ENCODE peak calls at places on chromosomes 6 and 20, in five cellular contexts. One of them, this sample, is unnamed.
A peak's percentile ranks its signal among the peaks of the same experiment; 100 is the strongest.

GRCh38 chr20:57072184-57072583 is 194.3 kb downstream of the BMP7 start:
- DNase-seq in GM23338: no peak
- DNase-seq in CD4-positive, alpha-beta T cell: no peak
- DNase-seq in activated CD4-positive, alpha-beta T cell treated with anti-CD3 and anti-CD28 coated beads, Interleukin-2, amount 50 U/mL, for 48 hours: no peak
- DNase-seq in stimulated activated CD4-positive, alpha-beta T cell treated with anti-CD3 and anti-CD28 coated beads, Interleukin-2, amount 100 ng/mL, for 24 hours: no peak
- DNase-seq in this sample: no peak

GRCh38 chr6:139790527-139790926 is 416.1 kb upstream of the CITED2 start:
- DNase-seq in GM23338: no peak
- DNase-seq in CD4-positive, alpha-beta T cell: no peak
- DNase-seq in activated CD4-positive, alpha-beta T cell treated with anti-CD3 and anti-CD28 coated beads, Interleukin-2, amount 50 U/mL, for 48 hours: no peak
- DNase-seq in stimulated activated CD4-positive, alpha-beta T cell treated with anti-CD3 and anti-CD28 coated beads, Interleukin-2, amount 100 ng/mL, for 24 hours: no peak
- DNase-seq in this sample: no peak

GRCh38 chr20:41182296-41183212 is 45.2 kb downstream of the PLCG1 start:
- DNase-seq in GM23338: no peak
- DNase-seq in CD4-positive, alpha-beta T cell: no peak
- DNase-seq in activated CD4-positive, alpha-beta T cell treated with anti-CD3 and anti-CD28 coated beads, Interleukin-2, amount 50 U/mL, for 48 hours: no peak
- DNase-seq in stimulated activated CD4-positive, alpha-beta T cell treated with anti-CD3 and anti-CD28 coated beads, Interleukin-2, amount 100 ng/mL, for 24 hours: no peak
- DNase-seq in this sample: no peak

GRCh38 chr20:58524814-58525213 is 9.6 kb upstream of the APCDD1L start:
- DNase-seq in GM23338: no peak
- DNase-seq in CD4-positive, alpha-beta T cell: no peak
- DNase-seq in activated CD4-positive, alpha-beta T cell treated with anti-CD3 and anti-CD28 coated beads, Interleukin-2, amount 50 U/mL, for 48 hours: no peak
- DNase-seq in stimulated activated CD4-positive, alpha-beta T cell treated with anti-CD3 and anti-CD28 coated beads, Interleukin-2, amount 100 ng/mL, for 24 hours: no peak
- DNase-seq in this sample: no peak

GRCh38 chr6:11622156-11622555 is 84.6 kb downstream of the TMEM170B start:
- DNase-seq in GM23338: no peak
- DNase-seq in CD4-positive, alpha-beta T cell: no peak
- DNase-seq in activated CD4-positive, alpha-beta T cell treated with anti-CD3 and anti-CD28 coated beads, Interleukin-2, amount 50 U/mL, for 48 hours: no peak
- DNase-seq in stimulated activated CD4-positive, alpha-beta T cell treated with anti-CD3 and anti-CD28 coated beads, Interleukin-2, amount 100 ng/mL, for 24 hours: no peak
- DNase-seq in this sample: no peak

GRCh38 chr6:52253494-52253893 is 9.2 kb upstream of the IL17F start:
- DNase-seq in GM23338: no peak
- DNase-seq in CD4-positive, alpha-beta T cell: no peak
- DNase-seq in activated CD4-positive, alpha-beta T cell treated with anti-CD3 and anti-CD28 coated beads, Interleukin-2, amount 50 U/mL, for 48 hours: peak; percentile 74
- DNase-seq in stimulated activated CD4-positive, alpha-beta T cell treated with anti-CD3 and anti-CD28 coated beads, Interleukin-2, amount 100 ng/mL, for 24 hours: peak; percentile 65
- DNase-seq in this sample: no peak

GRCh38 chr20:38173237-38174156 is 8.4 kb upstream of the TGM2 start:
- DNase-seq in GM23338: peak; percentile 58
- DNase-seq in CD4-positive, alpha-beta T cell: no peak
- DNase-seq in activated CD4-positive, alpha-beta T cell treated with anti-CD3 and anti-CD28 coated beads, Interleukin-2, amount 50 U/mL, for 48 hours: no peak
- DNase-seq in stimulated activated CD4-positive, alpha-beta T cell treated with anti-CD3 and anti-CD28 coated beads, Interleukin-2, amount 100 ng/mL, for 24 hours: no peak
- DNase-seq in this sample: no peak

GRCh38 chr6:152001408-152001807 is 193.9 kb downstream of the ESR1 start:
- DNase-seq in GM23338: no peak
- DNase-seq in CD4-positive, alpha-beta T cell: no peak
- DNase-seq in activated CD4-positive, alpha-beta T cell treated with anti-CD3 and anti-CD28 coated beads, Interleukin-2, amount 50 U/mL, for 48 hours: no peak
- DNase-seq in stimulated activated CD4-positive, alpha-beta T cell treated with anti-CD3 and anti-CD28 coated beads, Interleukin-2, amount 100 ng/mL, for 24 hours: no peak
- DNase-seq in this sample: no peak

GRCh38 chr6:35725721-35726438 is 11.0 kb upstream of the ARMC12 start:
- DNase-seq in GM23338: no peak
- DNase-seq in CD4-positive, alpha-beta T cell: no peak
- DNase-seq in activated CD4-positive, alpha-beta T cell treated with anti-CD3 and anti-CD28 coated beads, Interleukin-2, amount 50 U/mL, for 48 hours: peak; percentile 43
- DNase-seq in stimulated activated CD4-positive, alpha-beta T cell treated with anti-CD3 and anti-CD28 coated beads, Interleukin-2, amount 100 ng/mL, for 24 hours: no peak
- DNase-seq in this sample: peak; percentile 29

GRCh38 chr20:64077094-64077493 is 2.2 kb downstream of the RGS19 start:
- DNase-seq in GM23338: no peak
- DNase-seq in CD4-positive, alpha-beta T cell: no peak
- DNase-seq in activated CD4-positive, alpha-beta T cell treated with anti-CD3 and anti-CD28 coated beads, Interleukin-2, amount 50 U/mL, for 48 hours: peak; percentile 66
- DNase-seq in stimulated activated CD4-positive, alpha-beta T cell treated with anti-CD3 and anti-CD28 coated beads, Interleukin-2, amount 100 ng/mL, for 24 hours: peak; percentile 63
- DNase-seq in this sample: peak; percentile 33

GRCh38 chr20:51767018-51767866 is 948 bp downstream of the ATP9A start:
- DNase-seq in GM23338: peak; percentile 90
- DNase-seq in CD4-positive, alpha-beta T cell: no peak
- DNase-seq in activated CD4-positive, alpha-beta T cell treated with anti-CD3 and anti-CD28 coated beads, Interleukin-2, amount 50 U/mL, for 48 hours: peak; percentile 71
- DNase-seq in stimulated activated CD4-positive, alpha-beta T cell treated with anti-CD3 and anti-CD28 coated beads, Interleukin-2, amount 100 ng/mL, for 24 hours: peak; percentile 72
- DNase-seq in this sample: peak; percentile 60

GRCh38 chr20:48765359-48765758 is 62.4 kb downstream of the PREX1 start:
- DNase-seq in GM23338: no peak
- DNase-seq in CD4-positive, alpha-beta T cell: no peak
- DNase-seq in activated CD4-positive, alpha-beta T cell treated with anti-CD3 and anti-CD28 coated beads, Interleukin-2, amount 50 U/mL, for 48 hours: no peak
- DNase-seq in stimulated activated CD4-positive, alpha-beta T cell treated with anti-CD3 and anti-CD28 coated beads, Interleukin-2, amount 100 ng/mL, for 24 hours: no peak
- DNase-seq in this sample: no peak

GRCh38 chr6:53896237-53896636 is 101.4 kb downstream of the LRRC1 start:
- DNase-seq in GM23338: peak; percentile 24
- DNase-seq in CD4-positive, alpha-beta T cell: no peak
- DNase-seq in activated CD4-positive, alpha-beta T cell treated with anti-CD3 and anti-CD28 coated beads, Interleukin-2, amount 50 U/mL, for 48 hours: no peak
- DNase-seq in stimulated activated CD4-positive, alpha-beta T cell treated with anti-CD3 and anti-CD28 coated beads, Interleukin-2, amount 100 ng/mL, for 24 hours: no peak
- DNase-seq in this sample: no peak

GRCh38 chr6:105609375-105609991 is 206.6 kb upstream of the PREP start:
- DNase-seq in GM23338: no peak
- DNase-seq in CD4-positive, alpha-beta T cell: no peak
- DNase-seq in activated CD4-positive, alpha-beta T cell treated with anti-CD3 and anti-CD28 coated beads, Interleukin-2, amount 50 U/mL, for 48 hours: no peak
- DNase-seq in stimulated activated CD4-positive, alpha-beta T cell treated with anti-CD3 and anti-CD28 coated beads, Interleukin-2, amount 100 ng/mL, for 24 hours: no peak
- DNase-seq in this sample: peak; percentile 17

This sample was measured in globus pallidus.